ENCODE peak calls at places on chromosomes 13 and 19, in five cellular contexts. One of them, this sample, is unnamed.

GRCh38 chr19:33399081-33399744 is 25.7 kb downstream of the CEBPG start:
- DNase-seq in IMR-90: no peak
- DNase-seq in A549: no peak
- DNase-seq in GM12878: no peak
- DNase-seq in HepG2: no peak
- DNase-seq in this sample: peak

GRCh38 chr13:30276178-30276577 is 31.2 kb downstream of the KATNAL1 start:
- DNase-seq in IMR-90: no peak
- DNase-seq in A549: no peak
- DNase-seq in GM12878: peak
- DNase-seq in HepG2: no peak
- DNase-seq in this sample: no peak

GRCh38 chr19:29593869-29594268 is 12.2 kb upstream of the POP4 start:
- DNase-seq in IMR-90: no peak
- DNase-seq in A549: no peak
- DNase-seq in GM12878: no peak
- DNase-seq in HepG2: no peak
- DNase-seq in this sample: no peak

GRCh38 chr19:42487025-42487797 is 41.1 kb downstream of the CEACAM1 start:
- DNase-seq in IMR-90: no peak
- DNase-seq in A549: no peak
- DNase-seq in GM12878: no peak
- DNase-seq in HepG2: no peak
- DNase-seq in this sample: no peak

GRCh38 chr13:86684402-86684801 is 885.2 kb upstream of the SLITRK6 start:
- DNase-seq in IMR-90: no peak
- DNase-seq in A549: no peak
- DNase-seq in GM12878: no peak
- DNase-seq in HepG2: no peak
- DNase-seq in this sample: no peak

GRCh38 chr13:24215732-24216131 is 55.2 kb downstream of the SPATA13 start:
- DNase-seq in IMR-90: peak
- DNase-seq in A549: no peak
- DNase-seq in GM12878: no peak
- DNase-seq in HepG2: no peak
- DNase-seq in this sample: no peak

GRCh38 chr13:58298556-58299135 is 667.1 kb downstream of the PCDH17 start:
- DNase-seq in IMR-90: no peak
- DNase-seq in A549: no peak
- DNase-seq in GM12878: no peak
- DNase-seq in HepG2: peak
- DNase-seq in this sample: no peak

GRCh38 chr19:4443966-4444764 is 13.4 kb downstream of the UBXN6 start:
- DNase-seq in IMR-90: no peak
- DNase-seq in A549: no peak
- DNase-seq in GM12878: no peak
- DNase-seq in HepG2: no peak
- DNase-seq in this sample: no peak

GRCh38 chr13:31540316-31540715 is 199.0 kb upstream of the RXFP2 start:
- DNase-seq in IMR-90: no peak
- DNase-seq in A549: no peak
- DNase-seq in GM12878: no peak
- DNase-seq in HepG2: no peak
- DNase-seq in this sample: no peak

GRCh38 chr13:99884913-99885312 is 86.7 kb downstream of the ZIC5 start:
- DNase-seq in IMR-90: no peak
- DNase-seq in A549: no peak
- DNase-seq in GM12878: no peak
- DNase-seq in HepG2: peak
- DNase-seq in this sample: no peak

GRCh38 chr19:40702337-40703012 is 12.0 kb upstream of the NUMBL start:
- DNase-seq in IMR-90: no peak
- DNase-seq in A549: peak
- DNase-seq in GM12878: no peak
- DNase-seq in HepG2: peak
- DNase-seq in this sample: peak

GRCh38 chr13:80059789-80060188 is 281.1 kb downstream of the SPRY2 start:
- DNase-seq in IMR-90: no peak
- DNase-seq in A549: no peak
- DNase-seq in GM12878: no peak
- DNase-seq in HepG2: no peak
- DNase-seq in this sample: no peak

GRCh38 chr13:113086031-113086750 is 19.4 kb upstream of the F7 start:
- DNase-seq in IMR-90: peak
- DNase-seq in A549: peak
- DNase-seq in GM12878: no peak
- DNase-seq in HepG2: no peak
- DNase-seq in this sample: peak

GRCh38 chr19:6092329-6093286 is 17.7 kb downstream of the RFX2 start:
- DNase-seq in IMR-90: peak
- DNase-seq in A549: peak
- DNase-seq in GM12878: no peak
- DNase-seq in HepG2: peak
- DNase-seq in this sample: peak

GRCh38 chr13:51380269-51380668 is 40.8 kb downstream of the SERPINE3 start:
- DNase-seq in IMR-90: peak
- DNase-seq in A549: no peak
- DNase-seq in GM12878: no peak
- DNase-seq in HepG2: no peak
- DNase-seq in this sample: no peak

GRCh38 chr19:38658462-38659306 is 11.2 kb downstream of the ACTN4 start:
- DNase-seq in IMR-90: peak
- DNase-seq in A549: peak
- DNase-seq in GM12878: no peak
- DNase-seq in HepG2: peak
- DNase-seq in this sample: no peak

GRCh38 chr19:39078436-39079200 is 5.5 kb upstream of the ACP7 start:
- DNase-seq in IMR-90: peak
- DNase-seq in A549: peak
- DNase-seq in GM12878: no peak
- DNase-seq in HepG2: peak
- DNase-seq in this sample: no peak

GRCh38 chr13:105778196-105778595 is 757.3 kb downstream of the EFNB2 start:
- DNase-seq in IMR-90: peak
- DNase-seq in A549: no peak
- DNase-seq in GM12878: no peak
- DNase-seq in HepG2: no peak
- DNase-seq in this sample: no peak

GRCh38 chr19:18251587-18252369 is 22.5 kb downstream of the IQCN start:
- DNase-seq in IMR-90: peak
- DNase-seq in A549: peak
- DNase-seq in GM12878: peak
- DNase-seq in HepG2: peak
- DNase-seq in this sample: peak

GRCh38 chr19:29549105-29550070 is 23.6 kb downstream of the VSTM2B start:
- DNase-seq in IMR-90: no peak
- DNase-seq in A549: no peak
- DNase-seq in GM12878: no peak
- DNase-seq in HepG2: no peak
- DNase-seq in this sample: no peak

GRCh38 chr13:95603887-95604533 is 40.5 kb downstream of the DZIP1 start:
- DNase-seq in IMR-90: no peak
- DNase-seq in A549: peak
- DNase-seq in GM12878: no peak
- DNase-seq in HepG2: peak
- DNase-seq in this sample: no peak

GRCh38 chr13:21541980-21542379 is 62.0 kb downstream of the MICU2 start:
- DNase-seq in IMR-90: no peak
- DNase-seq in A549: no peak
- DNase-seq in GM12878: no peak
- DNase-seq in HepG2: no peak
- DNase-seq in this sample: no peak

GRCh38 chr13:63107163-63107935 is 1691.7 kb upstream of the PCDH20 start:
- DNase-seq in IMR-90: peak
- DNase-seq in A549: peak
- DNase-seq in GM12878: no peak
- DNase-seq in HepG2: no peak
- DNase-seq in this sample: no peak

DNA sequence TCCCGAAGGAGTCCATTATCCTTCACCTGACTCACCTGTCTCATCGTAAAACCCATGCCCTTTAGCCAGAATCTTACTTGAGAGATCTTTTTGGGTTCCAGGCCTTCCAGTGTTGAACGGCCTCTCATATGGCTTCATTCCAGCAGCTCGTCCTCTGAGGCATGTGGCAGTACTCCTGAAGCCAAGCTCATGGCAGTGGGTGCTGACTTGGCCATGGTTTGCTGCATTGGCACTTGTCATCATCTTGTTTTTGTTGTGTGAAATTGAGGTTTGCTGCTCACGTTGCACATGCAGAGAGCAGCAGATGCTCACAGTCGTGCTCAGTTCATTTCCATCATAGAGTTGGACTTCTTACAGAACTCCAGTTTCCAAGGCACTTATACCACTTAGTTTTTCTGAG is 14.8 kb downstream of the TEX29 start:
- DNase-seq in IMR-90: no peak
- DNase-seq in A549: no peak
- DNase-seq in GM12878: no peak
- DNase-seq in HepG2: no peak
- DNase-seq in this sample: no peak
- TF ChIP-seq USF2 in IMR-90: no peak
- TF ChIP-seq USF2 in A549: no peak
- TF ChIP-seq USF2 in GM12878: no peak
- TF ChIP-seq USF2 in HepG2: no peak
- TF ChIP-seq USF2 in this sample: no peak

DNA sequence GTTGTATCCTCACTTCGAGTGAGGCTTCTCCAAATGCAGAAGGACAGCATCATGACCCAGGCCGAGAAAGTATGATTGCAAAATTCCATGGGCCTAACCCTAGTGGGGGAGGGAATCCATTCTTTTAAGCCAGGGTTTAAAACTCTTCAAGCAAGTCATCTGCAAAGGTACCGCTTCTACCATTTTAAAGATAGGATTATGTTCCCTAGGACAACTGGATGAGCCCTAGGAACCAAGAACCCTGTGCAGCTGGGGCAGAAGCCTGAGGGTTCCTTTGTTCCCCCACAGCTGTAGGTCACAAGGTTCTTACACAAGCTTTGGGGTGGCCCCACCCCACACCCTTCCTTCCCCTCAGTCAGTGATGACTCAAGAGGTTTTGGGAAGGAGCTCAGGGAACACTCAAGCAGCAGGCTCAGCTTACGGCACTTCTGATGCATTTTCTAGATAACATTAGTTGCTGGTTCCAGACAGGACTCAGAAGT is 13.5 kb downstream of the ARL11 start:
- DNase-seq in IMR-90: peak
- DNase-seq in A549: no peak
- DNase-seq in GM12878: no peak
- DNase-seq in HepG2: no peak
- DNase-seq in this sample: no peak
- TF ChIP-seq USF2 in IMR-90: no peak
- TF ChIP-seq USF2 in A549: no peak
- TF ChIP-seq USF2 in GM12878: no peak
- TF ChIP-seq USF2 in HepG2: no peak
- TF ChIP-seq USF2 in this sample: no peak

GRCh38 chr19:45767410-45767880 is 1.6 kb downstream of the SIX5 start:
- DNase-seq in IMR-90: peak
- DNase-seq in A549: peak
- DNase-seq in GM12878: no peak
- DNase-seq in HepG2: peak
- DNase-seq in this sample: peak
- TF ChIP-seq USF2 in IMR-90: no peak
- TF ChIP-seq USF2 in A549: no peak
- TF ChIP-seq USF2 in GM12878: no peak
- TF ChIP-seq USF2 in HepG2: no peak
- TF ChIP-seq USF2 in this sample: no peak

DNA sequence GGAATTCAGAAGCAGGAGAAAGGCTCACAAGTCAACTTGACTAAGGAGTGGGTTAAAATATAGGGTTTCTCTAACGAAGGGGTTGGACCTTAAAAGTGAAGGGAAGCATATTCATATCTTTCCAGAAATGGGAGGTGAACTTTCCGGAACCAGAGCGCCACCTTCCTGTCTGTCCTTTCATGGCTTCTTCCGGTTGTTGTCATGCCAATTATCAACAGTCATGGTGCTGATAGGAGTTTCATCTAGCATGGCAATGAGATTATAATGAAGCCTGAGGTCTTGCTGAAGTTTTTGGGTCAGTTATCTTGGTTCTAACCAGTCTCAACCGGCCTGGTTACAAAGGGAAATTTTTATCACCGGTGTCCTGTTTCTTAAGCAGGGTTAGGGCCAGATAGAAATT is 162.9 kb upstream of the NBEA start:
- DNase-seq in IMR-90: no peak
- DNase-seq in A549: peak
- DNase-seq in GM12878: no peak
- DNase-seq in HepG2: no peak
- DNase-seq in this sample: no peak
- TF ChIP-seq USF2 in IMR-90: no peak
- TF ChIP-seq USF2 in A549: no peak
- TF ChIP-seq USF2 in GM12878: no peak
- TF ChIP-seq USF2 in HepG2: no peak
- TF ChIP-seq USF2 in this sample: no peak

GRCh38 chr13:19984430-19985218 is 26.1 kb downstream of the ZMYM2 start:
- DNase-seq in IMR-90: peak
- DNase-seq in A549: peak
- DNase-seq in GM12878: peak
- DNase-seq in HepG2: peak
- DNase-seq in this sample: no peak
- TF ChIP-seq USF2 in IMR-90: no peak
- TF ChIP-seq USF2 in A549: no peak
- TF ChIP-seq USF2 in GM12878: no peak
- TF ChIP-seq USF2 in HepG2: no peak
- TF ChIP-seq USF2 in this sample: no peak